ENCODE peak calls at places on chromosomes 3 and 15, in four cellular contexts. Z is heart left ventricle, G is aorta, B is IMR-90. Y is an unnamed sample. For H3K4me1, the result is how much of the 10 kb centered on the place peaks cover.

GRCh38 chr3:105580551-105580950 is 213.8 kb downstream of the ALCAM start:
- DNase-seq in Z (no peak), G (no peak), B (no peak), Y (no peak)

GRCh38 chr15:92343869-92344643 is 49.6 kb upstream of the ST8SIA2 start:
- DNase-seq in Z (peak), G (no peak), B (no peak), Y (no peak)

GRCh38 chr15:29468899-29469298 is 199.3 kb upstream of the NSMCE3 start:
- DNase-seq in Z (no peak), G (no peak), B (no peak), Y (no peak)

GRCh38 chr3:96865605-96866004 is 51.2 kb downstream of the EPHA6 start:
- DNase-seq in Z (no peak), G (no peak), B (no peak), Y (no peak)

GRCh38 chr3:194382892-194383223 is 13.3 kb upstream of the LRRC15 start:
- DNase-seq in Z (no peak), G (no peak), B (no peak), Y (no peak)

GRCh38 chr3:8673083-8673737 is 28.6 kb upstream of the SSUH2 start:
- DNase-seq in Z (no peak), G (no peak), B (no peak), Y (no peak)

GRCh38 chr3:180744226-180744625 is 64.9 kb upstream of the CCDC39 start:
- DNase-seq in Z (no peak), G (no peak), B (no peak), Y (no peak)

GRCh38 chr3:154862265-154862664 is 217.9 kb upstream of the MME start:
- DNase-seq in Z (no peak), G (no peak), B (peak), Y (no peak)

GRCh38 chr3:173529062-173529711 is 131.6 kb downstream of the NLGN1 start:
- DNase-seq in Z (no peak), G (no peak), B (peak), Y (no peak)

GRCh38 chr15:80730395-80730794 is 35.3 kb downstream of the ABHD17C start:
- DNase-seq in Z (no peak), G (no peak), B (no peak), Y (no peak)

GRCh38 chr3:171867976-171868375 is 24.8 kb downstream of the TMEM212 start:
- DNase-seq in Z (no peak), G (no peak), B (no peak), Y (no peak)

GRCh38 chr3:150302246-150302645 is 105.9 kb upstream of the TSC22D2 start:
- DNase-seq in Z (no peak), G (no peak), B (no peak), Y (no peak)

GRCh38 chr3:143119974-143120715 is 574 bp downstream of the CHST2 start:
- DNase-seq in Z (peak), G (peak), B (no peak), Y (peak)

GRCh38 chr3:187737401-187738088 is 7.7 kb downstream of the BCL6 start:
- DNase-seq in Z (peak), G (peak), B (peak), Y (no peak)

GRCh38 chr3:147940400-147940799 is 531.2 kb downstream of the ZIC1 start:
- DNase-seq in Z (no peak), G (no peak), B (no peak), Y (no peak)

GRCh38 chr3:147937341-147937740 is 528.2 kb downstream of the ZIC1 start:
- DNase-seq in Z (no peak), G (no peak), B (peak), Y (peak)

GRCh38 chr3:147940846-147941245 is 531.7 kb downstream of the ZIC1 start:
- DNase-seq in Z (no peak), G (no peak), B (no peak), Y (peak)

GRCh38 chr3:147937891-147938290 is 528.7 kb downstream of the ZIC1 start:
- DNase-seq in Z (no peak), G (no peak), B (no peak), Y (peak)

DNA sequence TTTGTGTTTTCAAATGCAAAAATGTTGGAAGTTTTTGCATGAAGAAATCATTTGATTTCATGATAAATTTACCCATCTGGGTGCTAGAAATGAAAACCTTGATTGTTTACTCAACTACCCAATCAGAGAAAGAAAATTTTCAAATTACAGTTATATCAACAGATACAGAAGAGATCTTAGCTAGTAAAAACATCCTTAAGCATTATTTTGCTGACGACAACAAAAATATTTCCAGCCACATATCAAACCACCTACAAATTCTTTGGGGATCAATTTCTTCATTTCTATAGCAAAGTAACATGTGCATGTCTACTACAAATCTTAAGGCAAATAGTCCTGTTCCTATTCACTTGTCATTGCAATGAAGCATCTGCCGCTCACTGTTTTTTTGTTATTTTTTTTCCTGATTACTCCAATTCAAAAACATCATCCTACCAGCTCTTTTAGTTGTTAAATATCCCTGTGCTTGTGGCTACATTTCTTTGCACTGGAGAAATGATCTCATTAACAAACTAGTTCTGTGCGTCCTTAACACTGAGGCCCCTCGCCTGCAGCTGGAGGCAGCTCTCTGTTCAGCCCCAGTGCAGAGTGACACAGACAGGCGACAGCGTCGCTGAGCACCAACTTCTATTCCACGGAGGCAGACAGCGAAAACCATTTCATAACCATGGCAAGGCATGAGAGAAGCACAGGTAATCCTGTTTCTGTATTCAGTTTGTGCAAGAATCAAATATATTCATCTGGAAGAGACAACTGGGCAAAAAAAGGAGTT is 530.4 kb downstream of the ZIC1 start:
- DNase-seq in Z (no peak), G (no peak), B (no peak), Y (peak)
- H3K4me3 ChIP-seq in Z (peak), G (no peak), B (no peak), Y (peak)

GRCh38 chr3:46711305-46711704 is 6.4 kb downstream of the PRSS50 start:
- DNase-seq in Z (peak), G (peak), B (no peak), Y (no peak)
- H3K4me1 ChIP-seq in Z (under half), G (under half), B (under half), Y (under half)

GRCh38 chr15:94086360-94086759 is 145.0 kb upstream of the MCTP2 start:
- DNase-seq in Z (no peak), G (no peak), B (peak), Y (no peak)
- H3K27ac ChIP-seq in Z (no peak), G (no peak), B (no peak), Y (no peak)

DNA sequence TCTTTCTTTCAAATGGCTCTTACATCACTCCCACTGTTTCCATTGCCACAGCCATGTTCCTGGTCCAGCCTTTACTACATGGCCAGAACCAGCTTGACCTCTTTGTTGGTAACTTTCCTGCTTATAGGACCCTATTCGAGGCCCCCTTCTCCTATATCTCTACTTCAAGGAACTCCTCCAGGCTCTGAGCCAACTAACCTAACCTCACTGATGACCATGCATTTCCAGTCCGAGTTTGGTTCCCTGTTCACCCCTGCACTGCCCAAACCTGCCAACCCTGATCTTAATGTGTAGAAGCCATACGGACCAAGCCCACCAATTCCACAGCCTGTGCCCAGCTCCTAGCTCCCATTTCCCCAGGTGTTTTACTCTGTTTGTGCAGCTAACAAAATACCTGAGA is 38.4 kb upstream of the TIPARP start:
- DNase-seq in Z (no peak), G (no peak), B (no peak), Y (no peak)
- H3K4me3 ChIP-seq in Z (no peak), G (no peak), B (no peak), Y (no peak)

GRCh38 chr3:61730577-61731231 is 169.3 kb downstream of the PTPRG start:
- DNase-seq in Z (no peak), G (no peak), B (no peak), Y (no peak)
- H3K4me1 ChIP-seq in Z (under half), G (under half), B (under half), Y (under half)

DNA sequence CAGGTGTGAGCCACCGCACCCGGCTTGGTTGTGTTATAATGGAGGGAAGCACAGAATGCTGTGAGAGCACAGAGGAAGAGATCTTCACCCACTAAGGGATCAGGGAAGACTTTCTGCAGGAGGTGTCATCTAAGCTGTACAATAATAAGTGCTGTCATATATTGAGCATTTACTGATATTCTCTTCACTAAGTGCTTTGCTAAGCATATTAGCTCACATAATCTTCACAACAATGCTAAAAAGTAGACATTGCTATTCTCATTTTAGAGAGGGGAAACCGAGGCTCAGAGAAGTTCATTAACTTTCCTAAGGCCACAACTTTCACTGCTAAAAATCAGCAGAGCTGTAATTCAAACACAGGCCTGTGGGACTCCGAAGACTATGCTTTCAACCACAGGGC is 115.3 kb downstream of the CORO2B start:
- DNase-seq in Z (no peak), G (no peak), B (no peak), Y (no peak)
- H3K27ac ChIP-seq in Z (no peak), G (no peak), B (no peak), Y (no peak)